ENCODE peak calls at places on chromosomes 1 and 21, in four cellular contexts. L, C, P and K are unnamed samples.

GRCh38 chr1:114458208-114458777 is 52.7 kb downstream of the TRIM33 start:
- DNase-seq in P (no peak), C (peak), L (no peak), K (peak)

GRCh38 chr1:175062339-175062738 is 5.3 kb upstream of the TNN start:
- DNase-seq in P (no peak), L (no peak), C (no peak), K (no peak)

GRCh38 chr1:205313681-205314308 is 7.8 kb downstream of the NUAK2 start:
- DNase-seq in P (peak), C (peak), L (peak), K (peak)

GRCh38 chr1:228318823-228319241 is 87.8 kb downstream of the TRIM11 start:
- DNase-seq in P (no peak), L (no peak), C (no peak), K (no peak)

GRCh38 chr1:2346691-2347408 is 44.5 kb downstream of the MORN1 start:
- DNase-seq in P (no peak), C (no peak), L (no peak), K (no peak)

GRCh38 chr1:87171199-87171598 is 157.5 kb upstream of the LMO4 start:
- DNase-seq in P (no peak), C (no peak), L (no peak), K (no peak)

GRCh38 chr1:151568626-151569088 is 28.5 kb downstream of the TUFT1 start:
- DNase-seq in C (no peak), L (no peak), P (no peak), K (no peak)

GRCh38 chr1:48823161-48823560 is 46.5 kb upstream of the BEND5 start:
- DNase-seq in P (no peak), L (no peak), C (no peak), K (no peak)

GRCh38 chr1:15579683-15580047 is 5.2 kb downstream of the AGMAT start:
- DNase-seq in L (no peak), P (no peak), C (no peak), K (no peak)

GRCh38 chr21:41897690-41898089 is 18.5 kb upstream of the PRDM15 start:
- DNase-seq in L (no peak), P (peak), C (no peak), K (no peak)

GRCh38 chr1:165686971-165687433 is 11.4 kb downstream of the ALDH9A1 start:
- DNase-seq in L (no peak), C (no peak), P (no peak), K (no peak)
- H3K27ac ChIP-seq in L (no peak), C (no peak), P (no peak), K (no peak)

GRCh38 chr1:66311628-66312027 is 222.3 kb upstream of the SGIP1 start:
- DNase-seq in P (no peak), C (no peak), L (no peak), K (no peak)

GRCh38 chr1:66309006-66309741 is 224.8 kb upstream of the SGIP1 start:
- DNase-seq in C (no peak), L (no peak), P (no peak), K (no peak)

GRCh38 chr1:66313446-66313845 is 220.5 kb upstream of the SGIP1 start:
- DNase-seq in C (no peak), P (no peak), L (no peak), K (no peak)

GRCh38 chr1:66311092-66311491 is 222.9 kb upstream of the SGIP1 start:
- DNase-seq in L (no peak), C (peak), P (no peak), K (no peak)

GRCh38 chr1:66312316-66312715 is 221.6 kb upstream of the SGIP1 start:
- DNase-seq in P (no peak), C (no peak), L (no peak), K (no peak)
- H4K91ac ChIP-seq in P (no peak), C (no peak), L (no peak), K (no peak)

DNA sequence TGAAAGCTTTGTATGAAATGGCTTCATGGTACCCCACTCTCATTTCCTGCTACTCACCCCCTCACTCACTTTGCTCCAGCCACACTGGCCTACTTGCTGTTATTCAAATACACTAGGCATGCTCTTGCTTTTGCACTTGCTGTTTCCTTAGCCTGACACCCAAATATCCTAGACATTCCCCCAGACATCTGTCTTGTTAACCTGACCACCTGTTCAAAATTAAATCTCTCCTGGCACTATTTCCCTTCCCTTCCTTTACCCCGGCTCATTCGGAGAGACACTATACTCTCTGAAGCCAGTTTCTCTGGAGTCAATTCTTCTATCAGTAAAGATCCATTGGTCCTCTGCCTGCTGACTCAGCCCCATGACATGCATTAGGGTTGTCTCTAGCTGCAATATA is 306.0 kb upstream of the SGIP1 start:
- DNase-seq in C (no peak), P (no peak), L (no peak), K (no peak)
- H3K27ac ChIP-seq in C (no peak), P (no peak), L (no peak), K (no peak)

GRCh38 chr1:234969011-234969441 is 159.6 kb downstream of the TOMM20 start:
- DNase-seq in P (no peak), L (no peak), C (peak), K (no peak)
- H4K91ac ChIP-seq in P (no peak), L (no peak), C (peak), K (no peak)

DNA sequence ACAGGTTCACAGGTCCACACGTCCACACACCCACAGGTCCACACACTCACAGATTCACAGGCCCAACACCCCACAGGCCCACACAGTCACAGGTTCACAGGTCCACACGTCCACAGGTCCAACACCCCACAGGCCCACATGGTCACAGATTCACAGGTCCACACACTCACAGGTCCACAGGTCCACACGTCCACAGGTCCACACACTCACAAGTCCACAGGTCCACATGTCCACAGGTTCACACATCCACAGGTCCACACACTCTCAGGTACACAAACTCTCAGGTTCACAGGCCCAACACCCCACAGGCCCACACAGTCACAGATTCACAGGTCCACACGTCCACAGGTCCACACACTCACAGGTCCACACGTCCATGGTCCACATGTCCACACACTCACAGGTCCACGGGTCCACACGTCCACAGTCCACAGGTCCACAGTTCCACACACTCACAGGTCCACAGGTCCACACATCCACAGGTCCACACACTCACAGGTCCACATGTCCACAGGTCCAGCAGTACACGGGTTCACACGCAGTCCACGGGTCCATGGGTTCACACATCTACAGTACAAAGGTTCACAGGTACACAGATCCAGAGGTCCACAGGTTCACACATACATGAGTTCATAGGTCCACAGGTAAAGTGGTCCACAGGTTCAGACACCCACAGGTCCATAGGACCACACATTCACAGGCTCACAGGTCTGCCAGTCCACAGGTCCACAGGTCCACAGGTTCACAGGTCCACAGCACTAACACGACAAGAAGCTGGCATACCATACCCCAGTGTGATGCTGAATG is 39.4 kb upstream of the COL6A2 start:
- DNase-seq in L (no peak), C (no peak), P (no peak), K (no peak)
- H3K27ac ChIP-seq in L (peak), C (peak), P (no peak), K (no peak)

GRCh38 chr1:244165021-244165420 is 113.9 kb downstream of the ZBTB18 start:
- DNase-seq in P (no peak), L (no peak), C (no peak), K (no peak)

GRCh38 chr1:244161111-244161510 is 110.0 kb downstream of the ZBTB18 start:
- DNase-seq in L (no peak), C (no peak), P (no peak), K (no peak)

GRCh38 chr1:244163861-244164562 is 112.9 kb downstream of the ZBTB18 start:
- DNase-seq in P (no peak), L (peak), C (peak), K (peak)

GRCh38 chr1:244164563-244164890 is 113.4 kb downstream of the ZBTB18 start:
- DNase-seq in L (no peak), P (no peak), C (no peak), K (no peak)

DNA sequence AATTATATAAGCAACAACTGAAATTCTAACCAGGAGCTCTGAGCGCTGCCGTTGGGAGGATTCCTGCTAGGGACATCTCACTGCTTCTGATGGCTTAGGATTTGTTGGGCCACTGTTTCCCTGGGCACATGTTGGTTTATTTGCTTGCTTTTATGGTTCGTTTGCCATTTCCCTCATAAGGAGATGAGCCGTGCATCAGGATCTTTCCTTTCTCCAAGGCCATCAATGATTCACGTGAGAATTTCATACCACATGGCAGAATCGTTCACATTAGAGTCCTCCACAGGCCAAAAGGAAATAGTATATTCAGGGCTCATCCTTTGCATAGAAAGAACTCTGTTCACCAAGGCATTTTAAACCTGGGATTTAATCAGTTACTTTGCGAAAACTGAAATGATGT is 112.0 kb downstream of the ZBTB18 start:
- DNase-seq in C (peak), P (no peak), L (no peak), K (peak)
- H4K91ac ChIP-seq in C (peak), P (no peak), L (no peak), K (no peak)

DNA sequence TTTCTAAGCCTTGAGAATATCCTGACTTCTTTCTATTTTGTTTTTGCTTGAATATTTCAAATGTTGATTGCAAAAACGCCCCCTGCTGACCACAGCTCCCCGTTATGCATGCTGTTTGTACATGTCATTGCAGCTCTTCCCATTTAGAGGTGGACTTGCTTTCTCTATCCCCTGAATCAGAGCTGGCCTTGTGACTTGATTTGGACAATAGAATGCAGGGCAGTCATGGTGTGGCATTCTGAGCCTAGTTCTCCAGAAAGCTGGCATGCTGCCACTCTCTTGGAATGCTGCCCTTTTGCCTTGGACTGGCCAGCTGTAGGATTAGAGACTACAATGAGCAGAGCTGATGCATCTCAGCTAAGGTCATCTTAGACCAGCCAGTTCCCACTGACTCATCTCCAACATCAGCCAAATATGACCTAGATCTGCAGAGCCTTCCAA is 1561.5 kb downstream of the MRPL39 start:
- DNase-seq in C (peak), P (no peak), L (no peak), K (no peak)
- H3K27ac ChIP-seq in C (no peak), P (no peak), L (no peak), K (no peak)

GRCh38 chr1:201537028-201537427 is 1.9 kb upstream of the NAV1 start:
- DNase-seq in C (no peak), P (no peak), L (no peak), K (no peak)

GRCh38 chr1:201537467-201537866 is 1.5 kb upstream of the NAV1 start:
- DNase-seq in P (no peak), C (no peak), L (no peak), K (no peak)

GRCh38 chr1:201536542-201536941 is 2.4 kb upstream of the NAV1 start:
- DNase-seq in L (no peak), P (no peak), C (peak), K (peak)

GRCh38 chr1:201535046-201535777 is 3.7 kb upstream of the NAV1 start:
- DNase-seq in L (no peak), C (peak), P (no peak), K (peak)

DNA sequence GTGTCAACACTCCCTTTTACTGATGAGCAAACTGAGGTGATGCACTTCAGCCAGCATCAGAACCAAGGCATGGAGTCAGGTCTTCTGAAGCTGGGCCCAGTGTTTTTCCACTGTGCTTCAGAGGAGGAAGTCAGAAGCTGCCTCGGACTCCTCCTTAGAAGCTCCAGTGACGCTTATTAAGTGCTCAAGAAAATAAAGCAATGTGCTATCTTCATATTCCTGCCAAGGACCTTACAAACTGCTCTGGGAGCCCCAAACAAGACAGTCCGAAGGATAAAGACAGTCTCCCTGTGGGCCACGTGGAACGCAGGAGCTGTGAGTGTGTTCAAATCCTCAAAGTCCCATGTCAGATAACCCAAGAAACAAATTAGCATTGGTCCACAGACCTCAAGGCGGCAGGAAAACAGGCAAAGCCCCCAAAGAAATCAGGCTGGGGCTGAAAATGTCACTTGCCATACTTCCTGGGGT is 3.1 kb upstream of the NAV1 start:
- DNase-seq in C (no peak), L (no peak), P (no peak), K (peak)
- H4K91ac ChIP-seq in C (peak), L (no peak), P (no peak), K (peak)